ENCODE peak calls at places on chromosome 17, in ten cellular contexts. H is GM23248; D is heart left ventricle; L is CD4-positive, CD25-positive, alpha-beta regulatory T cell; F is MG63; U is endodermal cell; I is fibroblast of pulmonary artery; A is psoas muscle; M is uterus; K is effector memory CD4-positive, alpha-beta T cell. Z is an unnamed sample.

GRCh38 chr17:5431929-5432556 is 6.9 kb downstream of the C1QBP start:
- DNase-seq in A (no peak), M (no peak), H (no peak), U (no peak), F (no peak), D (no peak), K (no peak), I (no peak), L (no peak), Z (no peak)

GRCh38 chr17:50952889-50953288 is 86.7 kb upstream of the TOB1 start:
- DNase-seq in U (no peak), L (no peak), M (no peak), D (no peak), F (no peak), A (no peak), H (no peak), K (no peak), I (no peak), Z (no peak)

GRCh38 chr17:55383771-55384679 is 37.6 kb downstream of the MMD start:
- DNase-seq in F (no peak), L (no peak), D (no peak), A (no peak), K (no peak), H (no peak), M (no peak), I (no peak), U (no peak), Z (no peak)

GRCh38 chr17:21199856-21200255 is 14.1 kb downstream of the TMEM11 start:
- DNase-seq in D (no peak), H (no peak), L (no peak), F (no peak), I (no peak), M (no peak), A (no peak), U (peak), K (no peak), Z (no peak)

GRCh38 chr17:8994319-8994718 is 27.0 kb upstream of the NTN1 start:
- DNase-seq in D (peak), F (peak), I (peak), M (peak), U (peak), K (peak), H (peak), A (peak), L (peak), Z (no peak)

GRCh38 chr17:9648521-9649110 is 3.3 kb downstream of the USP43 start:
- DNase-seq in I (no peak), D (no peak), L (no peak), F (no peak), M (no peak), U (peak), K (no peak), A (no peak), H (no peak), Z (no peak)

GRCh38 chr17:72101526-72101925 is 19.3 kb upstream of the SOX9 start:
- DNase-seq in A (no peak), D (no peak), I (no peak), F (no peak), M (no peak), K (no peak), U (no peak), L (no peak), H (no peak), Z (no peak)

GRCh38 chr17:79087428-79088143 is 13.0 kb downstream of the ENGASE start:
- DNase-seq in I (peak), D (peak), A (peak), K (peak), F (peak), L (peak), H (peak), M (peak), U (peak), Z (no peak)

GRCh38 chr17:48546187-48546923 is 1.4 kb upstream of the HOXB2 start:
- DNase-seq in H (peak), F (no peak), U (peak), I (no peak), K (no peak), A (no peak), D (no peak), M (peak), L (no peak), Z (no peak)

GRCh38 chr17:81526662-81527571 is 1.3 kb upstream of the FSCN2 start:
- DNase-seq in A (no peak), L (no peak), I (no peak), H (no peak), K (no peak), U (no peak), F (peak), M (no peak), D (no peak), Z (no peak)

GRCh38 chr17:56074366-56074765 is 78.9 kb upstream of the ANKFN1 start:
- DNase-seq in D (no peak), F (no peak), A (no peak), K (no peak), I (no peak), L (no peak), H (no peak), U (no peak), M (no peak), Z (peak)

GRCh38 chr17:59714255-59714654 is 6.8 kb downstream of the VMP1 start:
- DNase-seq in A (no peak), D (no peak), L (no peak), F (no peak), U (no peak), M (no peak), I (no peak), H (no peak), K (no peak), Z (no peak)

GRCh38 chr17:9346296-9346926 is 229.2 kb downstream of the STX8 start:
- DNase-seq in A (no peak), K (no peak), D (no peak), F (no peak), I (peak), H (peak), L (no peak), U (no peak), M (no peak), Z (no peak)

GRCh38 chr17:31548709-31549108 is 157.2 kb downstream of the RAB11FIP4 start:
- DNase-seq in K (no peak), M (no peak), I (no peak), F (no peak), L (no peak), U (no peak), H (no peak), A (no peak), D (no peak), Z (no peak)

GRCh38 chr17:31997005-31997404 is 10.2 kb upstream of the LRRC37B start:
- DNase-seq in L (no peak), M (no peak), U (no peak), I (no peak), A (no peak), H (no peak), K (no peak), D (no peak), F (no peak), Z (no peak)

GRCh38 chr17:44350733-44351226 is 5.7 kb downstream of the GRN start:
- DNase-seq in H (peak), A (peak), I (peak), M (peak), L (peak), F (peak), D (peak), K (peak), U (peak), Z (no peak)

GRCh38 chr17:1384881-1385280 is 15.1 kb downstream of the YWHAE start:
- DNase-seq in A (no peak), F (no peak), I (no peak), K (no peak), U (no peak), D (no peak), M (no peak), H (peak), L (no peak), Z (no peak)

GRCh38 chr17:33725675-33726271 is 432.7 kb upstream of the ASIC2 start:
- DNase-seq in F (peak), M (no peak), L (peak), I (peak), A (peak), H (peak), U (peak), K (no peak), D (no peak), Z (no peak)

GRCh38 chr17:62919388-62919787 is 46.6 kb upstream of the TANC2 start:
- DNase-seq in H (no peak), U (no peak), M (no peak), D (no peak), I (peak), F (no peak), K (no peak), A (no peak), L (no peak), Z (peak)

GRCh38 chr17:39194985-39195524 is 2.4 kb downstream of the CACNB1 start:
- DNase-seq in I (no peak), H (peak), U (peak), A (no peak), D (no peak), L (no peak), F (no peak), M (no peak), K (no peak), Z (no peak)
- H3K4me3 ChIP-seq in I (no peak), H (peak), U (peak), A (peak), D (no peak), L (no peak), F (no peak), M (no peak), K (no peak), Z (peak)

GRCh38 chr17:27807567-27808470 is 7.5 kb upstream of the NOS2 start:
- DNase-seq in L (peak), U (peak), A (no peak), H (no peak), D (no peak), I (no peak), F (no peak), K (peak), M (no peak), Z (no peak)
- H3K4me3 ChIP-seq in L (peak), U (no peak), A (no peak), H (no peak), D (peak), I (no peak), F (no peak), K (peak), M (no peak), Z (no peak)

GRCh38 chr17:15947331-15947730 is 2.4 kb downstream of the ADORA2B start:
- DNase-seq in M (no peak), A (no peak), F (peak), K (no peak), L (no peak), H (peak), U (peak), I (peak), D (no peak), Z (no peak)
- H3K4me3 ChIP-seq in M (no peak), A (no peak), F (peak), K (no peak), L (no peak), H (peak), U (no peak), I (peak), D (peak), Z (peak)

GRCh38 chr17:77883213-77883650 is 75.3 kb upstream of the TNRC6C start:
- DNase-seq in U (no peak), A (no peak), K (no peak), H (no peak), L (no peak), F (no peak), M (no peak), I (no peak), D (no peak), Z (no peak)
- H3K4me3 ChIP-seq in U (no peak), A (no peak), K (no peak), H (no peak), L (no peak), F (no peak), M (no peak), I (no peak), D (no peak), Z (no peak)

GRCh38 chr17:73643846-73644144 is 450 bp downstream of the SDK2 start:
- DNase-seq in L (no peak), K (no peak), F (no peak), H (no peak), M (no peak), D (no peak), A (no peak), U (peak), I (no peak), Z (no peak)
- H3K4me3 ChIP-seq in L (no peak), K (peak), F (peak), H (no peak), M (peak), D (peak), A (peak), U (peak), I (no peak), Z (peak)

GRCh38 chr17:69098635-69099034 is 37.9 kb upstream of the ABCA9 start:
- DNase-seq in K (no peak), D (no peak), L (no peak), A (no peak), F (no peak), H (no peak), M (no peak), U (no peak), I (no peak), Z (no peak)

GRCh38 chr17:69105907-69106730 is 35.6 kb downstream of the ABCA6 start:
- DNase-seq in H (no peak), M (no peak), A (no peak), F (no peak), D (no peak), I (no peak), L (no peak), K (no peak), U (no peak), Z (no peak)

DNA sequence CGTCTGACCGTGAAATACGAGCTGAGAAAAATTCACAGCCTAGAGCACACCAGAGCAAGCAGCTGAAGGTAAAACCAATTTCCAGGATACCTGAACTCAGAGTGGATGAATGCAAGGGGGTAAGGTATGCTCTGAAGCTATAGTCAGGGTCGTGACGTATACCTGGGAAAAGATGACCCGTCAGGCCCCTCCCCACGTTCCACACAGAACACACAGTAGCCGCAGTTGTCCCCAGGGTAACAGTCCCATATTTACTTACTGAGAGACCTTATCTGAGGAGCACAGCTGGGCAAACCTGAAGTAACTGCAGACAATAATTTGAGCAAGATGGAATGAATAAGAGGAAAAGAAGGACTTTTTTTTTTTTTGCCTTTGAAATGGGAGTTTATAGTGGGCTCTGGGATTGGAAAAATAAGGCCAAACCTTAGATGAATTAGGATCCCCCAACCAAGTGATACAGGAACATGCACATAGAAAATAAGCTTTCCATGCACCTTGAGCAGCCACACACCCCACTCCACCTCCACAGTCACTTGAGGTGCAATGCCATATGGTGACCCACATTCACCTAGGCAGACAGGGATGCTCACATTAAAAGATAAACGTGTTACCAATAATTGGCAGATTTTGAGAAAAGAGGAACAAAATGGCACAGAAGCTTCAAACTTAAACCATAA is 38.0 kb downstream of the ABCA6 start:
- DNase-seq in U (no peak), M (no peak), H (no peak), A (no peak), D (no peak), L (no peak), F (no peak), I (no peak), K (no peak), Z (no peak)
- H3K4me3 ChIP-seq in U (no peak), M (no peak), H (no peak), A (no peak), D (no peak), L (no peak), F (no peak), I (no peak), K (no peak), Z (no peak)

GRCh38 chr17:68749742-68750562 is 148.8 kb upstream of the FAM20A start:
- DNase-seq in D (no peak), H (no peak), A (no peak), M (no peak), F (no peak), K (no peak), I (no peak), L (no peak), U (no peak), Z (peak)
- H3K4me3 ChIP-seq in D (no peak), H (no peak), A (no peak), M (no peak), F (peak), K (no peak), I (no peak), L (no peak), U (no peak), Z (peak)

GRCh38 chr17:80109713-80110446 is 8.5 kb downstream of the GAA start:
- DNase-seq in L (no peak), D (no peak), M (peak), F (no peak), I (no peak), H (no peak), K (no peak), U (no peak), A (no peak), Z (no peak)

GRCh38 chr17:80112471-80113032 is 11.2 kb downstream of the GAA start:
- DNase-seq in D (no peak), L (no peak), I (no peak), U (peak), A (no peak), K (no peak), H (no peak), F (no peak), M (no peak), Z (no peak)

GRCh38 chr17:80110447-80110812 is 9.0 kb downstream of the GAA start:
- DNase-seq in I (no peak), F (no peak), H (no peak), U (no peak), K (no peak), M (no peak), L (no peak), A (no peak), D (no peak), Z (no peak)

GRCh38 chr17:80111702-80112470 is 10.5 kb downstream of the GAA start:
- DNase-seq in K (no peak), L (no peak), F (no peak), A (no peak), I (no peak), H (no peak), D (no peak), M (no peak), U (peak), Z (no peak)

DNA sequence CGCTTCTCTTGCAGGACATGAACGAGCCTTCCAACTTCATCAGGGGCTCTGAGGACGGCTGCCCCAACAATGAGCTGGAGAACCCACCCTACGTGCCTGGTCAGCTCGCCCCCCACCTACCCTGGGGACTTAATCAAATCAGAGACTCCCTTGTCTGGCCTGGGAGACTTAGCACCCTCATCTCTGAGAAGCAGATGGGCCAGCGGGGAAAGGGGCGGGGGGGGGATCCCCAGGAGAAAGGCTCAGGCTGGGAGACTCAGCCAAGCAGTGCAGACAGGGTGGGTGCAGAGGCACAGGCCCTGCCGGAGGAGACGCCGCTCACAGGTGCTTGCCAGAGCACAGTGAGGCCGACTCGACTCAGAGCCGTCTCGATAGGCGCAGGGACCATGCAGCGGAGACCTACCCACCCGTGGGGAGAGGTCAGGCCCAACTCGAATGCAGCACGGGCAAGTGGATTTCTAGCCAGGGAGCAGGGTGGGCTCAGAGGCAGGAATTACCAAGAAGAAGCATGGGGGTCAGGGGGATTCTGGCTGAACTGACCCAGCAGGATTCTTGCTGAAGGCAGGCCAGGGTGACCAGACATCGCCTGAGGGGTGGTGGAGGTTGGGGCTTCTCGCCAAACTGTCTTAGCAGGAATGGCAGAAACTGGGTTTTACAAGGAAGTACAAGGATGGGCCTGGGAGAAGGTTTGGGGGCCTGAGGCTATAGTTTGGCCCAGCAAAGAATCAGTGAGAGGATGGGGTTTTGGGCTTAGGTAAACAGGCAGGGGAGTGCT is 9.7 kb downstream of the GAA start:
- DNase-seq in K (no peak), I (no peak), U (peak), A (no peak), L (no peak), M (peak), F (no peak), H (no peak), D (no peak), Z (no peak)
- H3K4me3 ChIP-seq in K (no peak), I (no peak), U (no peak), A (no peak), L (no peak), M (no peak), F (no peak), H (no peak), D (no peak), Z (no peak)

Z was measured in skeletal muscle cell.